ENCODE peak calls at places on chromosomes 4 and X, in seven cellular contexts. T, H, D, Q, Z, I and L are unnamed samples.

GRCh38 chr4:78150465-78150864 is 93.3 kb downstream of the FRAS1 start:
- DNase-seq in T (no peak), H (no peak), D (no peak), Q (no peak), Z (no peak), I (no peak), L (no peak)

GRCh38 chr4:138111462-138112000 is 130.6 kb downstream of the SLC7A11 start:
- DNase-seq in T (no peak), H (no peak), D (no peak), Q (no peak), Z (no peak), I (peak; percentile 73), L (no peak)

GRCh38 chr4:185508162-185508561 is 27.1 kb downstream of the PDLIM3 start:
- DNase-seq in T (no peak), H (no peak), D (no peak), Q (no peak), Z (no peak), I (no peak), L (no peak)

GRCh38 chr4:133390198-133390855 is 241.2 kb downstream of the PCDH10 start:
- DNase-seq in T (no peak), H (no peak), D (no peak), Q (no peak), Z (no peak), I (no peak), L (no peak)

GRCh38 chr4:8165374-8165896 is 6.8 kb upstream of the ABLIM2 start:
- DNase-seq in T (no peak), H (peak; percentile 18), D (no peak), Q (no peak), Z (no peak), I (no peak), L (no peak)

GRCh38 chr4:124694306-124694705 is 18.2 kb downstream of the ANKRD50 start:
- DNase-seq in T (no peak), H (no peak), D (no peak), Q (no peak), Z (no peak), I (no peak), L (no peak)

GRCh38 chrX:41449615-41450014 is 2.5 kb downstream of the NYX start:
- DNase-seq in T (no peak), H (no peak), D (peak; percentile 24), Q (no peak), Z (peak; percentile 26), I (no peak), L (no peak)

GRCh38 chrX:38860106-38861013 is 59.1 kb downstream of the MID1IP1 start:
- DNase-seq in T (peak; percentile 4), H (no peak), D (no peak), Q (no peak), Z (no peak), I (no peak), L (no peak)

GRCh38 chrX:41693024-41693423 is 4.3 kb downstream of the GPR34 start:
- DNase-seq in T (no peak), H (no peak), D (no peak), Q (no peak), Z (no peak), I (no peak), L (no peak)

GRCh38 chrX:17876135-17876534 is 15.0 kb upstream of the RAI2 start:
- DNase-seq in T (no peak), H (no peak), D (no peak), Q (no peak), Z (no peak), I (no peak), L (no peak)

GRCh38 chr4:37948542-37948941 is 11.7 kb upstream of the PTTG2 start:
- DNase-seq in T (no peak), H (no peak), D (no peak), Q (no peak), Z (no peak), I (no peak), L (no peak)

GRCh38 chrX:110321081-110321480 is 3.2 kb upstream of the AMMECR1 start:
- DNase-seq in T (no peak), H (no peak), D (no peak), Q (no peak), Z (no peak), I (no peak), L (no peak)

GRCh38 chr4:87150498-87151261 is 69.7 kb downstream of the KLHL8 start:
- DNase-seq in T (peak; percentile 17), H (no peak), D (peak; percentile 67), Q (peak; percentile 77), Z (peak; percentile 70), I (peak; percentile 83), L (peak; percentile 19)

GRCh38 chrX:80432863-80433262 is 12.6 kb downstream of the TENT5D start:
- DNase-seq in T (no peak), H (no peak), D (no peak), Q (no peak), Z (no peak), I (no peak), L (no peak)

GRCh38 chrX:100995469-100995868 is 26.0 kb downstream of the ARL13A start:
- DNase-seq in T (no peak), H (no peak), D (no peak), Q (no peak), Z (no peak), I (peak; percentile 78), L (peak; percentile 1)

GRCh38 chr4:13088726-13089658 is 395.1 kb downstream of the RAB28 start:
- DNase-seq in T (no peak), H (no peak), D (no peak), Q (no peak), Z (no peak), I (peak; percentile 5), L (no peak)

GRCh38 chr4:8019396-8020365 is 80.0 kb upstream of the AFAP1 start:
- DNase-seq in T (no peak), H (no peak), D (no peak), Q (no peak), Z (no peak), I (no peak), L (no peak)

GRCh38 chr4:37966044-37966443 is 5.8 kb downstream of the PTTG2 start:
- DNase-seq in T (no peak), H (no peak), D (no peak), Q (no peak), Z (no peak), I (no peak), L (no peak)

GRCh38 chrX:103904301-103904700 is 58.1 kb upstream of the TMSB15B start:
- DNase-seq in T (no peak), H (no peak), D (no peak), Q (no peak), Z (no peak), I (no peak), L (no peak)

GRCh38 chr4:113901994-113902787 is 77.3 kb downstream of the ARSJ start:
- DNase-seq in T (no peak), H (peak; percentile 82), D (no peak), Q (no peak), Z (no peak), I (peak; percentile 31), L (no peak)

GRCh38 chrX:145881175-145881867 is 63.7 kb downstream of the SLITRK2 start:
- DNase-seq in T (no peak), H (no peak), D (no peak), Q (no peak), Z (no peak), I (no peak), L (no peak)

GRCh38 chr4:54276633-54277426 is 47.7 kb downstream of the PDGFRA start:
- DNase-seq in T (no peak), H (no peak), D (no peak), Q (peak; percentile 1), Z (no peak), I (peak; percentile 37), L (no peak)

GRCh38 chr4:155805016-155805415 is 46.2 kb downstream of the GUCY1B1 start:
- DNase-seq in T (no peak), H (no peak), D (no peak), Q (no peak), Z (no peak), I (no peak), L (no peak)

GRCh38 chrX:78548012-78548411 is 111.1 kb downstream of the RTL3 start:
- DNase-seq in T (no peak), H (no peak), D (no peak), Q (no peak), Z (no peak), I (no peak), L (no peak)

GRCh38 chr4:158299459-158300007 is 89.2 kb downstream of the TMEM144 start:
- DNase-seq in T (no peak), H (no peak), D (no peak), Q (no peak), Z (no peak), I (no peak), L (no peak)

GRCh38 chrX:117996918-117997480 is 119.6 kb downstream of the KLHL13 start:
- DNase-seq in T (no peak), H (no peak), D (no peak), Q (no peak), Z (peak; percentile 10), I (peak; percentile 19), L (no peak)

GRCh38 chrX:43862434-43862833 is 19.8 kb downstream of the MAOB start:
- DNase-seq in T (no peak), H (no peak), D (no peak), Q (no peak), Z (no peak), I (no peak), L (no peak)

GRCh38 chrX:47481160-47481559 is 1.9 kb downstream of the ZNF41 start:
- DNase-seq in T (no peak), H (no peak), D (no peak), Q (no peak), Z (no peak), I (no peak), L (no peak)

GRCh38 chrX:129577473-129577872 is 37.4 kb downstream of the OCRL start:
- DNase-seq in T (no peak), H (no peak), D (no peak), Q (no peak), Z (no peak), I (peak; percentile 76), L (no peak)

GRCh38 chr4:21130606-21131005 is 430.3 kb downstream of the PACRGL start:
- DNase-seq in T (no peak), H (no peak), D (no peak), Q (no peak), Z (no peak), I (no peak), L (no peak)

GRCh38 chr4:145061325-145061920 is 36.6 kb downstream of the ANAPC10 start:
- DNase-seq in T (no peak), H (no peak), D (no peak), Q (no peak), Z (peak; percentile 73), I (peak; percentile 80), L (peak; percentile 35)

GRCh38 chrX:139898334-139898733 is 34.5 kb downstream of the ATP11C start:
- DNase-seq in T (no peak), H (no peak), D (no peak), Q (no peak), Z (no peak), I (no peak), L (no peak)

GRCh38 chr4:155571184-155571944 is 95.3 kb upstream of the GUCY1A1 start:
- DNase-seq in T (no peak), H (no peak), D (peak; percentile 35), Q (no peak), Z (no peak), I (no peak), L (no peak)

GRCh38 chr4:41795796-41796195 is 47.3 kb upstream of the PHOX2B start:
- DNase-seq in T (no peak), H (no peak), D (no peak), Q (no peak), Z (no peak), I (no peak), L (no peak)